ENCODE peak calls at places on chromosome 11, in five cellular contexts. M, Q, K, N and A are unnamed samples.

GRCh38 chr11:120832609-120833221 is 191.2 kb upstream of the TBCEL start:
- DNase-seq in M (peak), Q (no peak), K (no peak), N (no peak), A (no peak)

GRCh38 chr11:124718801-124719200 is 20.9 kb upstream of the NRGN start:
- DNase-seq in M (no peak), Q (no peak), K (no peak), N (no peak), A (no peak)

GRCh38 chr11:114192841-114193389 is 103.3 kb upstream of the NNMT start:
- DNase-seq in M (no peak), Q (no peak), K (no peak), N (no peak), A (peak)

GRCh38 chr11:33027846-33028536 is 11.4 kb upstream of the TCP11L1 start:
- DNase-seq in M (no peak), Q (no peak), K (no peak), N (no peak), A (no peak)

GRCh38 chr11:133382217-133382746 is 150.0 kb downstream of the OPCML start:
- DNase-seq in M (no peak), Q (no peak), K (no peak), N (no peak), A (no peak)

GRCh38 chr11:134950692-134951304 is 538.8 kb upstream of the B3GAT1 start:
- DNase-seq in M (no peak), Q (no peak), K (no peak), N (no peak), A (no peak)

GRCh38 chr11:703515-703914 is 2.5 kb upstream of the EPS8L2 start:
- DNase-seq in M (no peak), Q (no peak), K (no peak), N (no peak), A (no peak)

GRCh38 chr11:103910721-103911120 is 125.7 kb upstream of the DDI1 start:
- DNase-seq in M (no peak), Q (no peak), K (no peak), N (no peak), A (no peak)

GRCh38 chr11:8934735-8935478 is 2.2 kb upstream of the C11orf16 start:
- DNase-seq in M (no peak), Q (no peak), K (no peak), N (no peak), A (no peak)

GRCh38 chr11:114397349-114397982 is 2.8 kb downstream of the C11orf71 start:
- DNase-seq in M (no peak), Q (no peak), K (no peak), N (no peak), A (no peak)

GRCh38 chr11:107157146-107157808 is 139.0 kb upstream of the GUCY1A2 start:
- DNase-seq in M (no peak), Q (no peak), K (no peak), N (no peak), A (no peak)

GRCh38 chr11:117299351-117300300 is 8.5 kb downstream of the BACE1-AS start:
- DNase-seq in M (no peak), Q (no peak), K (no peak), N (no peak), A (no peak)

GRCh38 chr11:40302669-40303068 is 1156.8 kb downstream of the LRRC4C start:
- DNase-seq in M (no peak), Q (no peak), K (no peak), N (no peak), A (no peak)

GRCh38 chr11:99934008-99934407 is 753.1 kb upstream of the ARHGAP42 start:
- DNase-seq in M (no peak), Q (no peak), K (no peak), N (no peak), A (no peak)